ENCODE peak calls at places on chromosomes 16 and 17, in seven cellular contexts. E is left ventricle myocardium inferior, O is heart right ventricle, S is spleen, X is esophagus muscularis mucosa, J is colonic mucosa, A is GM23338. V is an unnamed sample.

GRCh38 chr17:49277638-49278037 is 47.1 kb upstream of the PHOSPHO1 start:
- DNase-seq in O (no peak), S (no peak), E (no peak), X (no peak), A (no peak), J (no peak), V (no peak)

GRCh38 chr17:31048142-31048541 is 46.6 kb upstream of the NF1 start:
- DNase-seq in J (no peak), S (no peak), O (no peak), E (no peak), A (no peak), X (no peak), V (no peak)

GRCh38 chr16:81350306-81350615 is 35.5 kb downstream of the GAN start:
- DNase-seq in S (no peak), E (no peak), J (no peak), O (no peak), X (no peak), A (no peak), V (no peak)

GRCh38 chr17:62704381-62704971 is 77.0 kb downstream of the MRC2 start:
- DNase-seq in S (peak; percentile 76), E (no peak), A (peak; percentile 74), O (no peak), J (peak; percentile 68), X (no peak), V (peak; percentile 49)

GRCh38 chr17:30278032-30278431 is 13.7 kb downstream of the BLMH start:
- DNase-seq in S (no peak), J (no peak), A (peak; percentile 35), X (no peak), O (peak; percentile 14), E (peak; percentile 20), V (no peak)

GRCh38 chr17:45106582-45106981 is 25.7 kb downstream of the PLCD3 start:
- DNase-seq in A (no peak), S (no peak), X (no peak), O (no peak), E (no peak), J (no peak), V (no peak)

GRCh38 chr16:47777191-47777590 is 316.1 kb downstream of the PHKB start:
- DNase-seq in X (no peak), A (no peak), E (no peak), O (no peak), S (no peak), J (no peak), V (no peak)

GRCh38 chr17:13102477-13102876 is 84.7 kb upstream of the ELAC2 start:
- DNase-seq in A (no peak), X (no peak), E (no peak), J (no peak), O (no peak), S (no peak), V (no peak)

GRCh38 chr17:8153550-8153956 is 1.3 kb upstream of the PER1 start:
- DNase-seq in A (peak; percentile 38), E (peak; percentile 73), X (peak; percentile 96), J (peak; percentile 90), S (no peak), O (peak; percentile 87), V (no peak)

GRCh38 chr16:10931977-10932632 is 10.2 kb downstream of the DEXI start:
- DNase-seq in X (no peak), E (no peak), J (no peak), A (no peak), S (no peak), O (no peak), V (no peak)

GRCh38 chr17:53900951-53901350 is 78.2 kb downstream of the KIF2B start:
- DNase-seq in O (no peak), X (no peak), J (no peak), E (no peak), S (no peak), A (no peak), V (no peak)

DNA sequence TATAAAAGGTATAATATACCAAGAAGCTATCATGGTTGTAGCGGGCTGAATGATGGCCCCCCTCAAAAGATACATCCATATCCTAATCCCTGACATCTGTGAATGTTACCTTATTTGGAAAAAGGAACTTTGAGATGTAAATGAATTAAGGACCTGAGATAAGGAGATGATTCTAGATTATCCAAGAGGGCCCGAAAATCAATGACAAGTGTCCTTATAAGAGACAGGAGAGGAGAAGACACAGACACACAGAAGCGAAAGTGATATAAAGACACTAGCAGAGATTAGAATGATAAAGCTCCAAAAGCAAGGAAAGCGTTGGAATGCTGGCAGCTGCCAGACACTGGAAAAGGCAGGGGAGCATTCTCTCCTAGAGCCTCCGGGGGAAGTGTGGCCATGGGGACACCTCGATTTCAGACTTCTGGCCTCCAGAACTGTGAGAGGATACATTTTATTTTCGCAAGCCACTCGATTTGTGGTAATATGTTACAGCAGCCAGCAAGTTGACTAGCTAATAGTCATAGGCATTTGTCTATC is 12.5 kb upstream of the GP1BA start:
- DNase-seq in A (peak; percentile 81), S (no peak), O (no peak), X (no peak), J (no peak), E (no peak), V (no peak)
- H3K4me1 ChIP-seq in A (peaks cover 6% of the 10 kb centered on the region), S (peaks cover 10% of the 10 kb centered on the region), O (no peaks in the 10 kb centered on the region), X (no peaks in the 10 kb centered on the region), J (no peaks in the 10 kb centered on the region), E (no peaks in the 10 kb centered on the region), V (no peaks in the 10 kb centered on the region)

GRCh38 chr17:40560592-40561293 is 4.5 kb downstream of the CCR7 start:
- DNase-seq in X (peak; percentile 88), O (no peak), S (peak; percentile 82), A (no peak), E (no peak), J (peak; percentile 22), V (no peak)

GRCh38 chr17:40561294-40561870 is 3.9 kb downstream of the CCR7 start:
- DNase-seq in X (peak; percentile 78), E (no peak), S (peak; percentile 41), O (no peak), J (no peak), A (no peak), V (no peak)

GRCh38 chr17:40559016-40559853 is 6.0 kb downstream of the CCR7 start:
- DNase-seq in A (no peak), J (no peak), O (no peak), X (peak; percentile 83), S (peak; percentile 64), E (no peak), V (peak; percentile 84)

GRCh38 chr17:40558651-40559015 is 6.6 kb downstream of the CCR7 start:
- DNase-seq in O (no peak), E (no peak), A (no peak), S (no peak), X (peak; percentile 86), J (no peak), V (no peak)

GRCh38 chr17:40559954-40560591 is 5.2 kb downstream of the CCR7 start:
- DNase-seq in S (peak; percentile 94), A (peak; percentile 95), O (peak; percentile 92), X (peak; percentile 97), E (peak; percentile 88), J (peak; percentile 95), V (peak; percentile 93)
- H3K4me1 ChIP-seq in S (peaks cover 100% of the 10 kb centered on the region), A (peaks cover under 1% of the 10 kb centered on the region), O (peaks cover 61% of the 10 kb centered on the region), X (peaks cover 49% of the 10 kb centered on the region), E (peaks cover 61% of the 10 kb centered on the region), J (peaks cover 9% of the 10 kb centered on the region), V (peaks cover 13% of the 10 kb centered on the region)

DNA sequence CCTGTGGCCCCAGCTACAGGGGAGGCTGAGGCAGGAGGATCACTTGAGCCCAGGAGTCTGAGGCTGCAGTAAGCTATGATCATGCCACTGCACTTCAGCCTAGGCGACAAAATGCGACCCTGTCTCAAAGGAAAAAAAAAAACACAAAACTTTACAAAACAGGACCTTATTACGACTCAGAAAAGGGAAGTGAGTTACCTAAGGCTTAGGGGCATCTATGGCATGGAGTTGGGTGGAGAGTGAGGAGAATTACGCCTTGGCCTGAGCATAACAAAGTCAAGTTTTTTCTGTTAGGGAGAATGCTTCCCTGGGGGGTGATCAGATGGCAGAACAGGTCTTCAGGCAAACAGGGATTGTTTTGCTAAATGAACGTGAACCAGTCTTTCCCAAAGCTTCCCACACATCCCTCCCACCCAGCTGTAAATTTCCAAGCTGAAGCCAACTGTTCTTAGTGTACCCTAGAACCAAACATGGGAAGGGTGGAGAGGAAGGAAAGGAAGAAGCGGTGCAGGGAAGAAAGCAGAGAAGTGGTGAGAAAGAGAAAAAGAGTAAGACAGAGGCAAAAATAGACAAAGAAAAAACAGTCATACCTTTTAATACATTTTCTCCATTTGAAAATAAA is 24.6 kb upstream of the TNRC6C start:
- DNase-seq in S (no peak), E (no peak), A (no peak), J (no peak), O (no peak), X (no peak), V (no peak)
- H3K4me1 ChIP-seq in S (peaks cover 5% of the 10 kb centered on the region), E (no peaks in the 10 kb centered on the region), A (peaks cover 50% of the 10 kb centered on the region), J (no peaks in the 10 kb centered on the region), O (no peaks in the 10 kb centered on the region), X (no peaks in the 10 kb centered on the region), V (no peaks in the 10 kb centered on the region)

GRCh38 chr16:75580-76501 is 2.2 kb upstream of the MPG start:
- DNase-seq in A (peak; percentile 70), J (peak; percentile 63), O (peak; percentile 80), S (no peak), E (peak; percentile 88), X (no peak), V (no peak)
- H3K4me1 ChIP-seq in A (peaks cover 45% of the 10 kb centered on the region), J (peaks cover 26% of the 10 kb centered on the region), O (peaks cover 76% of the 10 kb centered on the region), S (peaks cover 84% of the 10 kb centered on the region), E (peaks cover 88% of the 10 kb centered on the region), X (peaks cover 70% of the 10 kb centered on the region), V (peaks cover 33% of the 10 kb centered on the region)

GRCh38 chr17:65046236-65046635 is 10.3 kb downstream of the GNA13 start:
- DNase-seq in S (no peak), O (no peak), E (no peak), A (no peak), X (no peak), J (no peak), V (no peak)
- H3K4me1 ChIP-seq in S (peaks cover 100% of the 10 kb centered on the region), O (peaks cover 61% of the 10 kb centered on the region), E (peaks cover 89% of the 10 kb centered on the region), A (peaks cover 8% of the 10 kb centered on the region), X (peaks cover 54% of the 10 kb centered on the region), J (no peaks in the 10 kb centered on the region), V (no peaks in the 10 kb centered on the region)

GRCh38 chr16:2121853-2122252 is 13.8 kb downstream of the PKD1 start:
- DNase-seq in J (no peak), A (no peak), S (no peak), E (peak; percentile 62), O (no peak), X (no peak), V (peak; percentile 60)
- H3K4me1 ChIP-seq in J (peaks cover 6% of the 10 kb centered on the region), A (no peaks in the 10 kb centered on the region), S (peaks cover 66% of the 10 kb centered on the region), E (peaks cover 76% of the 10 kb centered on the region), O (peaks cover 72% of the 10 kb centered on the region), X (peaks cover 63% of the 10 kb centered on the region), V (peaks cover 31% of the 10 kb centered on the region)

GRCh38 chr16:30120340-30121105 is 2.5 kb downstream of the MAPK3 start:
- DNase-seq in X (no peak), A (no peak), E (no peak), J (peak; percentile 88), S (no peak), O (no peak), V (no peak)

GRCh38 chr16:30124985-30125379 is 2.0 kb upstream of the MAPK3 start:
- DNase-seq in A (no peak), X (no peak), S (no peak), J (no peak), E (no peak), O (no peak), V (no peak)

GRCh38 chr16:30119428-30119827 is 3.6 kb downstream of the MAPK3 start:
- DNase-seq in S (no peak), J (no peak), E (no peak), A (no peak), O (no peak), X (no peak), V (no peak)

GRCh38 chr16:30122621-30123160 is 329 bp downstream of the MAPK3 start:
- DNase-seq in O (no peak), S (no peak), J (peak; percentile 47), E (no peak), X (no peak), A (peak; percentile 67), V (no peak)

GRCh38 chr16:30121741-30122620 is 1.0 kb downstream of the MAPK3 start:
- DNase-seq in A (no peak), O (peak; percentile 87), E (peak; percentile 82), X (peak; percentile 92), S (peak; percentile 88), J (peak; percentile 73), V (no peak)
- H3K4me1 ChIP-seq in A (peaks cover 3% of the 10 kb centered on the region), O (peaks cover 39% of the 10 kb centered on the region), E (peaks cover 39% of the 10 kb centered on the region), X (peaks cover 25% of the 10 kb centered on the region), S (peaks cover 43% of the 10 kb centered on the region), J (peaks cover 16% of the 10 kb centered on the region), V (peaks cover 8% of the 10 kb centered on the region)